ENCODE peak calls at places on chromosome 17, in four cellular contexts. V is foreskin fibroblast; A is CD8-positive, alpha-beta T cell; S is sigmoid colon. L is an unnamed sample.

GRCh38 chr17:79781691-79782575 is 4.0 kb downstream of the CBX2 start:
- DNase-seq in V (no peak), A (no peak), S (no peak), L (no peak)

GRCh38 chr17:40548982-40549680 is 16.1 kb downstream of the CCR7 start:
- DNase-seq in V (peak), A (no peak), S (peak), L (no peak)

GRCh38 chr17:69342896-69343644 is 16.1 kb upstream of the ABCA5 start:
- DNase-seq in V (no peak), A (no peak), S (no peak), L (no peak)

GRCh38 chr17:46785696-46786095 is 32.8 kb downstream of the WNT3 start:
- DNase-seq in V (no peak), A (no peak), S (no peak), L (no peak)

GRCh38 chr17:32855620-32856019 is 21.3 kb downstream of the MYO1D start:
- DNase-seq in V (no peak), A (no peak), S (no peak), L (no peak)

GRCh38 chr17:33602981-33603380 is 309.9 kb upstream of the ASIC2 start:
- DNase-seq in V (no peak), A (no peak), S (no peak), L (no peak)

GRCh38 chr17:19404264-19404663 is 6.8 kb upstream of the RNF112 start:
- DNase-seq in V (no peak), A (no peak), S (no peak), L (no peak)

GRCh38 chr17:1089915-1090314 is 89.9 kb downstream of the ABR start:
- DNase-seq in V (no peak), A (no peak), S (no peak), L (no peak)

GRCh38 chr17:16371742-16372141 is 9.1 kb upstream of the UBB start:
- DNase-seq in V (peak), A (no peak), S (peak), L (no peak)

GRCh38 chr17:17494499-17495447 is 1.4 kb downstream of the RASD1 start:
- DNase-seq in V (peak), A (no peak), S (peak), L (no peak)

GRCh38 chr17:67829331-67829730 is 4.0 kb downstream of the BPTF start:
- DNase-seq in V (no peak), A (no peak), S (no peak), L (no peak)

GRCh38 chr17:29368926-29369325 is 21.2 kb upstream of the TAOK1 start:
- DNase-seq in V (no peak), A (no peak), S (no peak), L (no peak)

GRCh38 chr17:70011750-70012149 is 63.3 kb upstream of the KCNJ16 start:
- DNase-seq in V (no peak), A (no peak), S (no peak), L (no peak)

GRCh38 chr17:44959821-44960523 is 8.1 kb downstream of the C1QL1 start:
- DNase-seq in V (no peak), A (no peak), S (peak), L (no peak)

GRCh38 chr17:49528966-49529365 is 33.9 kb downstream of the NGFR start:
- DNase-seq in V (no peak), A (no peak), S (no peak), L (no peak)

GRCh38 chr17:83008526-83008925 is 70.9 kb upstream of the METRNL start:
- DNase-seq in V (no peak), A (no peak), S (no peak), L (no peak)

GRCh38 chr17:55149485-55149884 is 115.3 kb upstream of the HLF start:
- DNase-seq in V (no peak), A (no peak), S (no peak), L (no peak)

GRCh38 chr17:6547336-6547735 is 9.0 kb downstream of the PITPNM3 start:
- DNase-seq in V (no peak), A (no peak), S (no peak), L (no peak)

GRCh38 chr17:6165806-6166205 is 95.6 kb downstream of the WSCD1 start:
- DNase-seq in V (no peak), A (no peak), S (no peak), L (no peak)

GRCh38 chr17:16407911-16408588 is 7.3 kb upstream of the TRPV2 start:
- DNase-seq in V (peak), A (no peak), S (peak), L (peak)

GRCh38 chr17:43771463-43771862 is 7.3 kb downstream of the DUSP3 start:
- DNase-seq in V (no peak), A (no peak), S (no peak), L (no peak)

GRCh38 chr17:3719265-3719664 is 4.4 kb upstream of the HASPIN start:
- DNase-seq in V (no peak), A (no peak), S (no peak), L (no peak)

GRCh38 chr17:8818047-8818446 is 18.9 kb upstream of the MFSD6L start:
- DNase-seq in V (no peak), A (peak), S (peak), L (no peak)

GRCh38 chr17:28901866-28902818 is 737 bp downstream of the DHRS13 start:
- DNase-seq in V (peak), A (peak), S (no peak), L (peak)

GRCh38 chr17:18860161-18860972 is 2.4 kb downstream of the PRPSAP2 start:
- DNase-seq in V (peak), A (no peak), S (no peak), L (peak)

GRCh38 chr17:81543339-81543675 is 8.8 kb downstream of the FAAP100 start:
- DNase-seq in V (no peak), A (no peak), S (no peak), L (no peak)

GRCh38 chr17:17868637-17869522 is 32.1 kb upstream of the SREBF1 start:
- DNase-seq in V (no peak), A (no peak), S (no peak), L (no peak)

GRCh38 chr17:60968266-60968665 is 290.6 kb downstream of the BCAS3 start:
- DNase-seq in V (no peak), A (no peak), S (no peak), L (no peak)

GRCh38 chr17:78337244-78338109 is 22.4 kb downstream of the SOCS3 start:
- DNase-seq in V (peak), A (no peak), S (peak), L (peak)

GRCh38 chr17:30380106-30380420 is 1.3 kb downstream of the CPD start:
- DNase-seq in V (peak), A (no peak), S (no peak), L (peak)

GRCh38 chr17:17361543-17362511 is 58.7 kb downstream of the NT5M start:
- DNase-seq in V (peak), A (no peak), S (peak), L (no peak)

GRCh38 chr17:82276951-82277350 is 3.5 kb upstream of the CSNK1D start:
- DNase-seq in V (no peak), A (no peak), S (no peak), L (no peak)

GRCh38 chr17:82613283-82614094 is 34.8 kb downstream of the WDR45B start:
- DNase-seq in V (no peak), A (no peak), S (no peak), L (no peak)

GRCh38 chr17:45098081-45098868 is 34.0 kb downstream of the PLCD3 start:
- DNase-seq in V (no peak), A (no peak), S (no peak), L (no peak)

GRCh38 chr17:260031-260791 is 78.8 kb upstream of the DOC2B start:
- DNase-seq in V (no peak), A (no peak), S (peak), L (no peak)

GRCh38 chr17:34556384-34556783 is 23.0 kb upstream of the TMEM132E start:
- DNase-seq in V (peak), A (no peak), S (no peak), L (no peak)

GRCh38 chr17:13587487-13588338 is 14.0 kb downstream of the HS3ST3A1 start:
- DNase-seq in V (peak), A (no peak), S (no peak), L (no peak)

GRCh38 chr17:31390426-31390747 is 1.1 kb upstream of the RAB11FIP4 start:
- DNase-seq in V (no peak), A (peak), S (no peak), L (no peak)

GRCh38 chr17:13016881-13017622 is 775 bp downstream of the ELAC2 start:
- DNase-seq in V (no peak), A (no peak), S (no peak), L (no peak)

DNA sequence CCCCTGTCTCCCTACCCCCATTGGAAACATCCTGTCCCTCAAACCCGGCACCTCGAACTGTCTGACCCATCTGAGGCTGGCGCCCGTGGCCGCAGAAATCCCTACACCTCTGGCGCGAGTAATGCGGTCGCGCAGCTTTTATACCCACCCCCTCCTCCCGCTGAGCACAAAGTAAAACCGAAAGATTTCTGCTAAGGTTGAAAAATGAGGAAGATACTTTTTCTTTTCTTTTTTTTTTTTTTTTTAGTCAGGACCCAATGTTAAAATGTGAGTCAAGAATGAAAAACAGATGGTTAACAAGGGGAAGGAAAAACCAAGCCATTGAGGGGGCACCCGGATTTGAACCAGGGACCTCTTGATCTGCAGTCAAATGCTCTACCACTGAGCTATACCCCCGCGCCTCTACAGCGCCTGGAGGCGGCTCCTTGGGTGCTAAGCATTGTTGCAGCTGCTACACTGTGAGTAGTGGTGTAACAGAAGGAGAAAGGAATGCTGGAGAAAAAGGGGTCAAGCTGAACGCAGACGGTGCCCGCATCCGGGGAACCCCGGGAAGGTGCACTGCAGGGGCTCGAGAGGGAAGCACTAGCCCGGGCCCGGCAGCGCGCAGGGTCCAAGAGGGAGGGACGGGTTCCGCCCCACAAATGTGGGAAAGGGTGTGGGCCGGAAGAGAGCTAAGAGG is 751 bp upstream of the LASP1 start:
- DNase-seq in V (peak), A (peak), S (peak), L (peak)
- TF ChIP-seq CTCF in V (peak), A (no peak), S (no peak), L (peak)

GRCh38 chr17:63165420-63165819 is 199.4 kb downstream of the TANC2 start:
- DNase-seq in V (no peak), A (no peak), S (no peak), L (no peak)

GRCh38 chr17:63162406-63163157 is 196.5 kb downstream of the TANC2 start:
- DNase-seq in V (no peak), A (no peak), S (no peak), L (no peak)

DNA sequence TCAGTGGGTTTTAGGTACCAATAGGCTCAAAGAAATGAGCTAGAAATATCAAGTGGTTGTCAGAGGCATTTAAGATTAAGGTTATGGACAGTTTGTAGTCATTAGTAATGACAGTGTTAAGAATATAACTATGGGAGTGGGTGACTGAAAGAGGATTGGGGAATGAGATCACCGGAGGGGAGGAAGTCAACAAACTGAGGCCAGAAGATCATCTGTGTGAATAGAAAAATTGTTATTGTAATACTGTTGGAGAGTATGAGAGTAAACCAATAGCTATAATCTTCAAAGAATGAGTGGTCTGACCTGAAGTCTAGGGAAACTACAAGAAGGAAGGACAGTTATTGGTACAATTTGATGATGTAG is 197.1 kb downstream of the TANC2 start:
- DNase-seq in V (no peak), A (no peak), S (no peak), L (no peak)
- TF ChIP-seq CTCF in V (no peak), A (no peak), S (no peak), L (no peak)

GRCh38 chr17:42098747-42099399 is 600 bp upstream of the ZNF385C start:
- DNase-seq in V (no peak), A (no peak), S (no peak), L (no peak)
- TF ChIP-seq CTCF in V (no peak), A (no peak), S (no peak), L (no peak)

GRCh38 chr17:75515523-75516254 is at the start of gene CASKIN2:
- DNase-seq in V (peak), A (peak), S (peak), L (peak)
- TF ChIP-seq CTCF in V (peak), A (peak), S (peak), L (peak)

GRCh38 chr17:65918921-65919546 is 272.9 kb downstream of the CEP112 start:
- DNase-seq in V (peak), A (no peak), S (no peak), L (no peak)
- TF ChIP-seq CTCF in V (peak), A (no peak), S (no peak), L (no peak)

GRCh38 chr17:56230660-56231059 is 77.4 kb downstream of the ANKFN1 start:
- DNase-seq in V (peak), A (no peak), S (no peak), L (no peak)

GRCh38 chr17:56231693-56232092 is 78.4 kb downstream of the ANKFN1 start:
- DNase-seq in V (peak), A (no peak), S (no peak), L (no peak)
- TF ChIP-seq CTCF in V (no peak), A (no peak), S (no peak), L (no peak)

DNA sequence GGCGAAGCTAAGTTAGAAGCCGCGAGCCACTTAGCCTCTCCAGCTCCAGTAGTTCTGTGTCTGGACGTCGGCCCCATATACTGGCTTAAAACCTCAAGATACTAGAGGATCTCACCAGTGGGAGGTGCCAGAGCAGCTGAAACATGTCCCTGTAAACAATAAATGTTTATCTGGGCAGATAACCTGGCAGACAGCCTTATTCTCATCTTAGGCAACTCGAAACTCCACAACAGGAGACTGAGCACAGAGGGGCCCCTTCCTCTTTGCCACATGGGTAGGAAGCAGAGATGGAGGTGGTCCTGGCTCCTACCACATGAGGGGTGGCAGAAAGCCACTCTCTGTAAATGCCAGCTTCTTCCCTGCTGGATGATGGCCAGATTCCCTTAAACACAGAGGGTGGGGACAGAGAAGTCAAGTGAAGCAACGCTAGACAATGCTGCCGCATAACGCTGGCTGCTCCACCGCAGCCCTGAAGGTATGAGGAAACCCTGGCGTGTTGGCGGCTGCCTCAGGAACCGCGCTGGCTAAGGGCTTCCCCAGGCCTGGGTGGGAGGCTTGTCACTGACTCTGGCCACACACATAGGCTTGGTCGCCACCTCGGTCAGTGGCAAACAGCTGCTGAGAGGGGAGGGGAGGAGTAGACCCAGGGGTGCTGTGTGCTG is 67.9 kb downstream of the HIC1 start:
- DNase-seq in V (peak), A (peak), S (peak), L (peak)
- TF ChIP-seq CTCF in V (no peak), A (no peak), S (no peak), L (no peak)

GRCh38 chr17:77266891-77267341 is 126.1 kb downstream of the SEC14L1 start:
- DNase-seq in V (no peak), A (no peak), S (no peak), L (no peak)
- TF ChIP-seq CTCF in V (peak), A (no peak), S (no peak), L (no peak)

DNA sequence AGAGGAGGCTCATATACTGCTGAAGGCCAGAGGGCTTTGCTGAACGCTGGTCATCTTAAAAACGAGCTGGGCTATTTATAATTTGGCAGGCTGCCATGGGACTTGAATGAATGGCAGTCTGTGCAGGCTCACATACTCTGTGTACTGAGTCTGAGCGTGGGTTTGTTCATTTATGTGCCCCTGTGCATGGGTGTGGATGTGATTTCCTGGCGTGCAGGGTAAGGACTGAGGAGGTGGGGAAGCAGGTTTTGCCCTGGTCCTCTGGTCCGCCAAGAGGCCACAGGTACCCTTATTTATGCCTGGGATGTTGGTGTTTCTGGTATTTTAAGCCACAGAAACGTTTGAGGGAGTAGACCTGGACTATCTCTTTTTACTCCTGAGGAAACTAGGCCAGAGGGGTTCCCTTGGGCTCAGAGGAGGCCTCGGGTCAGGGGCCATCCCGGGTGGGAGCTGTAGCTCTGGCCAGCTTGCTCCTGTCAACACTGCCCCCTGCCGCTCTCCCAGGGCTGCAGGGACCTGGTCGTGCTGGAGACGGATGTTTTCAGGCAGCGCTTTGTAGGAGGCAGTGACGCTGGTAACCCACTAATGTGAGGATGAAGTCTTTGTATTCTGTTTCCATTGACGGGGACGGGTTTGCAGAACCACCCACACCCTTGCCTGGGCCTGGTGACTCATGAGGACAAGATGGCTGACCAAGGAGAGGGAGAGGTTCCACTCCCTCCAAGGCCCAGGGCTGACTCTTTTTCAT is 184.4 kb downstream of the MSI2 start:
- DNase-seq in V (peak), A (peak), S (peak), L (peak)
- TF ChIP-seq CTCF in V (no peak), A (peak), S (no peak), L (peak)

GRCh38 chr17:37702605-37703004 is 42.3 kb downstream of the HNF1B start:
- DNase-seq in V (peak), A (no peak), S (no peak), L (no peak)
- TF ChIP-seq CTCF in V (no peak), A (no peak), S (no peak), L (no peak)